ENCODE peak calls at places on chromosomes 1 and 21, in four cellular contexts. A is K562, Y is GM12878, D is HepG2. H is an unnamed sample.

GRCh38 chr21:42424848-42425602 is 21.3 kb downstream of the UBASH3A start:
- DNase-seq in Y (no peak), D (no peak), A (no peak), H (no peak)

GRCh38 chr21:20010691-20011200 is 987.5 kb upstream of the NCAM2 start:
- DNase-seq in D (no peak), A (no peak), Y (no peak), H (no peak)

GRCh38 chr1:109823543-109824348 is 60.0 kb upstream of the EPS8L3 start:
- DNase-seq in D (peak; percentile 78), A (peak; percentile 95), Y (no peak), H (no peak)

GRCh38 chr1:24413350-24414163 is at the start of gene STPG1:
- DNase-seq in A (peak; percentile 95), Y (peak; percentile 72), D (peak; percentile 88), H (peak; percentile 90)

GRCh38 chr1:47362828-47363227 is 29.2 kb downstream of the CMPK1 start:
- DNase-seq in D (no peak), Y (no peak), A (no peak), H (no peak)

GRCh38 chr1:23394664-23395063 is 25.0 kb upstream of the ZNF436 start:
- DNase-seq in A (no peak), Y (no peak), D (no peak), H (no peak)

GRCh38 chr1:161200992-161201827 is 957 bp upstream of the NDUFS2 start:
- DNase-seq in Y (no peak), D (no peak), A (peak; percentile 47), H (no peak)

GRCh38 chr21:38825901-38826300 is 20.2 kb downstream of the ETS2 start:
- DNase-seq in D (no peak), A (no peak), Y (no peak), H (no peak)

GRCh38 chr21:38669186-38669585 is 136.5 kb upstream of the ETS2 start:
- DNase-seq in Y (no peak), A (peak; percentile 22), D (peak; percentile 20), H (peak; percentile 30)

GRCh38 chr1:234778215-234779159 is 168.5 kb upstream of the IRF2BP2 start:
- DNase-seq in Y (no peak), A (no peak), D (no peak), H (peak; percentile 52)

GRCh38 chr1:29690156-29690555 is 453.8 kb downstream of the PTPRU start:
- DNase-seq in A (no peak), D (no peak), Y (no peak), H (no peak)

GRCh38 chr1:235101558-235102258 is 26.9 kb downstream of the TOMM20 start:
- DNase-seq in Y (no peak), D (no peak), A (no peak), H (no peak)

GRCh38 chr1:160045653-160046052 is 13.9 kb upstream of the PIGM start:
- DNase-seq in A (no peak), Y (no peak), D (peak; percentile 91), H (no peak)

GRCh38 chr1:26838474-26839338 is 12.2 kb downstream of the ZDHHC18 start:
- DNase-seq in Y (peak; percentile 82), D (peak; percentile 78), A (no peak), H (no peak)

GRCh38 chr1:192737311-192737710 is 71.5 kb upstream of the RGS2 start:
- DNase-seq in D (no peak), Y (no peak), A (no peak), H (no peak)

GRCh38 chr21:34599534-34600101 is 15.3 kb downstream of the RCAN1 start:
- DNase-seq in A (no peak), D (no peak), Y (no peak), H (no peak)

GRCh38 chr1:161260346-161260745 is 1.8 kb downstream of the PCP4L1 start:
- DNase-seq in D (no peak), A (no peak), Y (no peak), H (no peak)

GRCh38 chr21:42512346-42513034 is 1.2 kb upstream of the SLC37A1 start:
- DNase-seq in A (no peak), D (no peak), Y (no peak), H (no peak)

GRCh38 chr1:1419812-1420653 is 1.0 kb downstream of the ANKRD65 start:
- DNase-seq in D (no peak), Y (no peak), A (no peak), H (no peak)

GRCh38 chr1:169110691-169111447 is 4.4 kb downstream of the ATP1B1 start:
- DNase-seq in A (no peak), Y (no peak), D (no peak), H (no peak)

GRCh38 chr21:42864812-42865211 is 14.5 kb downstream of the WDR4 start:
- DNase-seq in A (no peak), Y (no peak), D (no peak), H (no peak)

GRCh38 chr1:54274448-54274847 is 74.5 kb downstream of the MRPL37 start:
- DNase-seq in A (no peak), Y (no peak), D (no peak), H (no peak)

GRCh38 chr1:21534674-21535378 is 25.6 kb downstream of the ALPL start:
- DNase-seq in Y (no peak), A (peak; percentile 69), D (peak; percentile 77), H (peak; percentile 71)

GRCh38 chr1:116365353-116365780 is 7.7 kb upstream of the ATP1A1 start:
- DNase-seq in A (no peak), Y (no peak), D (no peak), H (no peak)

GRCh38 chr1:248372394-248372793 is 3.2 kb upstream of the OR2T6 start:
- DNase-seq in A (no peak), D (no peak), Y (no peak), H (no peak)

GRCh38 chr1:115222616-115223402 is 115.2 kb downstream of the NGF start:
- DNase-seq in A (no peak), D (no peak), Y (no peak), H (no peak)

DNA sequence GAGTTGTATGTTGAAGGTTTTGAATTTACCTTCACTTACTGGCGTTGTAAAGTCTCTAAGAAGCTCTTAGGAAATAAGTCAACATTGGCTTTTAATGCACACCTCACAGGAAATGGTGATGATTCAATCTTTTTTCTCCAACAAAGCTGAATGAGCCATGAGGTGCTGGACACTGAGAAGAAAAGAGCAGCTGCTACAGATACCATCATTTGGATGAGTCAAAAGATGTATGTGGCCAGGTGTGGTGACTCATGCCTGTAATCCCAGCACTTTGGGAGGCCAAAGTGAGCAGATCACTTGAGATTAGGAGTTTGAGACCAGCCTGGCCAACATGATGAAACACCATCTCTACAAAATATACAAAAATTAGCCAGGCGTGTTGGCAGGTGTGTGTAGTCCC is 3.3 kb upstream of the IL23R start:
- DNase-seq in D (peak; percentile 6), A (no peak), Y (no peak), H (no peak)
- TF ChIP-seq SP1 in D (no peak), A (no peak), Y (no peak), H (no peak)

GRCh38 chr1:85850238-85850637 is 142.0 kb upstream of the ZNHIT6 start:
- DNase-seq in D (peak; percentile 1), Y (no peak), A (no peak), H (no peak)
- TF ChIP-seq TARDBP in D (no peak), Y (no peak), A (no peak), H (no peak)

GRCh38 chr1:95284420-95284819 is 50.4 kb downstream of the RWDD3 start:
- DNase-seq in A (no peak), Y (no peak), D (no peak), H (no peak)

GRCh38 chr1:95287078-95287477 is 53.1 kb downstream of the RWDD3 start:
- DNase-seq in D (peak; percentile 13), Y (no peak), A (peak; percentile 22), H (no peak)

GRCh38 chr1:95282496-95282850 is 48.5 kb downstream of the RWDD3 start:
- DNase-seq in D (no peak), A (no peak), Y (no peak), H (no peak)

GRCh38 chr1:95287825-95288224 is 53.8 kb downstream of the RWDD3 start:
- DNase-seq in D (peak; percentile 20), Y (no peak), A (no peak), H (no peak)

GRCh38 chr1:95286479-95286878 is 52.5 kb downstream of the RWDD3 start:
- DNase-seq in D (peak; percentile 32), Y (no peak), A (peak; percentile 8), H (no peak)
- TF ChIP-seq BHLHE40 in D (no peak), Y (no peak), A (no peak), H (no peak)

GRCh38 chr1:224644553-224645154 is 28.5 kb downstream of the CNIH3 start:
- DNase-seq in D (peak; percentile 35), A (peak; percentile 73), Y (peak; percentile 24), H (peak; percentile 83)
- TF ChIP-seq SP1 in D (no peak), A (no peak), Y (no peak), H (no peak)

GRCh38 chr1:211944733-211945500 is 90.4 kb downstream of the INTS7 start:
- DNase-seq in D (peak; percentile 94), A (no peak), Y (no peak), H (no peak)
- TF ChIP-seq TARDBP in D (peak; percentile 42), A (no peak), Y (no peak), H (no peak)

GRCh38 chr1:3745590-3746381 is 6.5 kb upstream of the CCDC27 start:
- DNase-seq in Y (no peak), A (peak; percentile 68), D (no peak), H (no peak)

GRCh38 chr1:3747522-3747848 is 4.8 kb upstream of the CCDC27 start:
- DNase-seq in A (no peak), D (no peak), Y (no peak), H (no peak)

GRCh38 chr1:3745071-3745470 is 7.2 kb upstream of the CCDC27 start:
- DNase-seq in D (no peak), A (no peak), Y (no peak), H (no peak)

GRCh38 chr1:3746784-3747521 is 5.3 kb upstream of the CCDC27 start:
- DNase-seq in D (peak; percentile 74), A (peak; percentile 95), Y (peak; percentile 21), H (peak; percentile 96)

GRCh38 chr1:3746389-3746783 is 5.9 kb upstream of the CCDC27 start:
- DNase-seq in A (peak; percentile 44), D (no peak), Y (no peak), H (no peak)
- TF ChIP-seq BHLHE40 in A (no peak), D (no peak), Y (no peak), H (no peak)

DNA sequence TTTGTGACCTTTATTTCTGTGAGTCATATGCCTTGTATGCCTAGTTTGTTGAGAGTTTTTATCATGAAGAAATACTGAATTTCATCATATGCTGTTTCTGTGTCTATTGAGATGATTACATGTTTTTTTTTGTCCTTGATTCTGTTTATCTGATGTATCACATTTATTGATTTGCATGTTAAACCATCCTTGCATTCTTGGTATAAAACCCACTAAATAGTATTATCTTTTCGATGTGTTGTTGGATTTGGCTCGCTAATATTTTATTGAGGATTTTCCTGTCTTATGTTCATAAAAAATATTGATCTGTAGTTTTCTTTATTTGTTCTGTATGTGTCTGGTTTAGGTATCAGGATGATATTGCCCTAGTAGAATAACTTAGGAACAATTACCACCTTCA is 164.7 kb upstream of the CHRM3 start:
- DNase-seq in Y (no peak), A (no peak), D (no peak), H (no peak)
- TF ChIP-seq SP1 in Y (no peak), A (no peak), D (no peak), H (no peak)

GRCh38 chr1:43443197-43443946 is 10.4 kb downstream of the HYI start:
- DNase-seq in A (no peak), Y (no peak), D (no peak), H (no peak)
- TF ChIP-seq TARDBP in A (no peak), Y (no peak), D (no peak), H (no peak)

H was measured in HEK293T.